ENCODE peak calls at places on chromosome 20, in ten cellular contexts. F, U, Q, B, C, A, M, J, H and W are unnamed samples. For H3K27me3, the result is how much of the 10 kb centered on the place peaks cover.

GRCh38 chr20:22536956-22537756 is 47.2 kb downstream of the FOXA2 start:
- DNase-seq in F (no peak), U (no peak), Q (no peak), B (no peak), C (no peak), A (no peak), M (no peak), J (no peak), H (no peak), W (no peak)

GRCh38 chr20:20366896-20367680 is 816 bp upstream of the INSM1 start:
- DNase-seq in F (peak), U (no peak), Q (no peak), B (no peak), C (peak), A (no peak), M (peak), J (no peak), H (no peak), W (no peak)

GRCh38 chr20:13821876-13822275 is 37.0 kb downstream of the NDUFAF5 start:
- DNase-seq in F (no peak), U (no peak), Q (no peak), B (no peak), C (no peak), A (no peak), M (no peak), J (no peak), H (no peak), W (no peak)

GRCh38 chr20:35947489-35947888 is 6.8 kb downstream of the SCAND1 start:
- DNase-seq in F (peak), U (no peak), Q (no peak), B (peak), C (no peak), A (peak), M (peak), J (no peak), H (peak), W (peak)

GRCh38 chr20:56368351-56369134 is 9.8 kb downstream of the FAM210B start:
- DNase-seq in F (no peak), U (no peak), Q (no peak), B (no peak), C (no peak), A (no peak), M (no peak), J (no peak), H (no peak), W (no peak)

GRCh38 chr20:33746325-33746998 is 14.7 kb downstream of the ZNF341 start:
- DNase-seq in F (no peak), U (no peak), Q (no peak), B (no peak), C (no peak), A (no peak), M (no peak), J (no peak), H (no peak), W (no peak)

GRCh38 chr20:14445310-14445709 is 107.9 kb upstream of the FLRT3 start:
- DNase-seq in F (no peak), U (no peak), Q (no peak), B (peak), C (no peak), A (no peak), M (no peak), J (no peak), H (no peak), W (no peak)

GRCh38 chr20:38573381-38573780 is 7.6 kb upstream of the ADIG start:
- DNase-seq in F (no peak), U (no peak), Q (no peak), B (no peak), C (no peak), A (no peak), M (no peak), J (no peak), H (no peak), W (no peak)

GRCh38 chr20:33730946-33731692 is 677 bp upstream of the ZNF341 start:
- DNase-seq in F (no peak), U (no peak), Q (no peak), B (no peak), C (no peak), A (no peak), M (no peak), J (no peak), H (no peak), W (no peak)

GRCh38 chr20:37347891-37348642 is 2.1 kb downstream of the SRC start:
- DNase-seq in F (no peak), U (no peak), Q (no peak), B (no peak), C (no peak), A (no peak), M (no peak), J (no peak), H (no peak), W (no peak)

GRCh38 chr20:48683467-48684175 is 144.2 kb downstream of the PREX1 start:
- DNase-seq in F (no peak), U (no peak), Q (no peak), B (no peak), C (no peak), A (no peak), M (no peak), J (no peak), H (no peak), W (no peak)

GRCh38 chr20:64101731-64102621 is 5.4 kb downstream of the NPBWR2 start:
- DNase-seq in F (peak), U (peak), Q (peak), B (no peak), C (no peak), A (peak), M (peak), J (no peak), H (peak), W (peak)

DNA sequence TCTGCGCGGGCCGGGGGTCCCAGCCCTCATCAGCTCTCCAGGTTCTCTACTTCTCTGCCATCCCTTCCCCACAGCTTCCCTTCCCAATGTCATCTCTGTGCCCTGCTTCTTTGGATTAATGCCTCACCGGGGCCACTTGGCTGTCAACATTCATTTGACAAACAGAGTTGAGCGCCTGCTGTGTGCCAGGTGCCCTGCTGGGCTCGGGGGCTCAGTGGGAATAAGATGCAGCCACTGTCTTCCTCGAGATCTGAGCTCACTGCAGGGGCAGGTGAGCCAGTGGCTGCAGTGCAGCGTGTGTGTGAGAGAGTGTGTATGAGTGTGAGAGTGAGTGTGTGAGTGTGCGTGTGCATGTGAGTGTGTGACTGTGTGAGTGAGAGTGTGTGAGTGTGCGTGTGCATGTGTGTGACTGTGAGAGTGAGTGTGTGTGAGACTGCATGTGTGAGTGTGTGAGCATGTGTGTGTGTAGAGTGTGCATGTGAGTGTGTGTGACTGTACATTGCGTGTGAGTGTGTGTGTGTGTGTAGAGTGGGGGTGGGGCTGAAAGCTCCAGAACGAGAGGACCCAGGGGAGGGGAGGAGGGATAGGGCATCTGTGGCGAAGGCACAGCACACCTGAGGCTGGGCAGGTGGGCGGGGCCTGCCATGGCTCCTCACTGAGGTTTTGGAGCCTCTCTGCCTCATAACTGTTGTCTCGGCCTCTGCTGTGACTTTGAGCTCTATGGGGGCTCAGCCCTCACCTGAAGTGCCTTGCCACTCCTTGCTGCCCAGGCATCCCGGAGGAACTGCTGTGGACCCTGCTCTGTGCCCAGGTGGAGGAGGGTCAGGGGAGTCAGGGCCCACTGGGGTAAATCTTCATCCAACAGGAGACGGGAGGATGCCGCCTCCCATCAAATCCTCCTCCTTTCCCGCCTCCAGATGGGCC is 36.5 kb upstream of the PHACTR3 start:
- DNase-seq in F (no peak), U (no peak), Q (no peak), B (no peak), C (no peak), A (no peak), M (no peak), J (no peak), H (no peak), W (no peak)
- H3K27me3 ChIP-seq in F (under half), U (under half), Q (under half), B (under half), C (under half), A (under half), M (under half), J (under half), H (half or more), W (under half)

DNA sequence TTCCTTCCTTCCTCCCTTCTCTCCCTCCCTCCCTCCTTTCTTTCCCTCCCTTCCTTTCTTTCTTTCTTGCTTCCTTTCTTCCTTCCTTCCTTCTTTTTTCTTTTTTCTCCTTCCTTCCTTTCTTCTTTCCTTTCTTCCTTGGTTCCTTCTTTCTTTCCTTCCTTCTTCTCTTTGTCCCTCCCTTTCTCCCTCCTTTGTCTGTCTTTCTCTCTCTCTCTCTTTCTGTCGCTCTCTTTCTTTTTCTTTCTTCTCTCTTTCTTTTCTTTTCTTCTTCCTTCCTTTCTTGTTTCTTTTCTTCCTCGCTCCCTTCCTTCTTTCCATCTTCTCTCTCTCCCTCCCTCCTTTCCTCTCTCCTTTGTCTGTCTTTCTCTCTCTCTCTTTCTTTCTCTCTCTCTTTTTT is 601.9 kb upstream of the JAG1 start:
- DNase-seq in F (no peak), U (no peak), Q (no peak), B (no peak), C (no peak), A (no peak), M (no peak), J (no peak), H (no peak), W (no peak)
- TF ChIP-seq CTCF in F (no peak), U (no peak), Q (no peak), B (no peak), C (no peak), A (no peak), M (no peak), J (no peak), H (no peak), W (no peak)

GRCh38 chr20:34943808-34944568 is 11.6 kb downstream of the GSS start:
- DNase-seq in F (no peak), U (no peak), Q (no peak), B (peak), C (no peak), A (no peak), M (no peak), J (no peak), H (no peak), W (no peak)

GRCh38 chr20:34946661-34947060 is 8.9 kb downstream of the GSS start:
- DNase-seq in F (no peak), U (no peak), Q (no peak), B (peak), C (no peak), A (no peak), M (no peak), J (no peak), H (no peak), W (no peak)

GRCh38 chr20:34947336-34947735 is 8.3 kb downstream of the GSS start:
- DNase-seq in F (no peak), U (no peak), Q (no peak), B (no peak), C (no peak), A (no peak), M (no peak), J (no peak), H (no peak), W (no peak)

GRCh38 chr20:34948030-34948429 is 7.6 kb downstream of the GSS start:
- DNase-seq in F (no peak), U (no peak), Q (no peak), B (peak), C (no peak), A (no peak), M (no peak), J (no peak), H (no peak), W (no peak)

GRCh38 chr20:34945315-34946077 is 10.1 kb downstream of the GSS start:
- DNase-seq in F (no peak), U (no peak), Q (no peak), B (no peak), C (no peak), A (no peak), M (no peak), J (no peak), H (no peak), W (no peak)
- H3K27ac ChIP-seq in F (no peak), U (no peak), Q (peak), B (no peak), C (no peak), A (no peak), M (no peak), J (no peak), H (no peak), W (no peak)

GRCh38 chr20:168876-169275 is 11.6 kb downstream of the DEFB127 start:
- DNase-seq in F (no peak), U (no peak), Q (no peak), B (no peak), C (no peak), A (no peak), M (no peak), J (no peak), H (no peak), W (no peak)
- H3K27me3 ChIP-seq in F (under half), U (under half), Q (under half), B (under half), C (under half), A (under half), M (under half), J (under half), H (under half), W (under half)

DNA sequence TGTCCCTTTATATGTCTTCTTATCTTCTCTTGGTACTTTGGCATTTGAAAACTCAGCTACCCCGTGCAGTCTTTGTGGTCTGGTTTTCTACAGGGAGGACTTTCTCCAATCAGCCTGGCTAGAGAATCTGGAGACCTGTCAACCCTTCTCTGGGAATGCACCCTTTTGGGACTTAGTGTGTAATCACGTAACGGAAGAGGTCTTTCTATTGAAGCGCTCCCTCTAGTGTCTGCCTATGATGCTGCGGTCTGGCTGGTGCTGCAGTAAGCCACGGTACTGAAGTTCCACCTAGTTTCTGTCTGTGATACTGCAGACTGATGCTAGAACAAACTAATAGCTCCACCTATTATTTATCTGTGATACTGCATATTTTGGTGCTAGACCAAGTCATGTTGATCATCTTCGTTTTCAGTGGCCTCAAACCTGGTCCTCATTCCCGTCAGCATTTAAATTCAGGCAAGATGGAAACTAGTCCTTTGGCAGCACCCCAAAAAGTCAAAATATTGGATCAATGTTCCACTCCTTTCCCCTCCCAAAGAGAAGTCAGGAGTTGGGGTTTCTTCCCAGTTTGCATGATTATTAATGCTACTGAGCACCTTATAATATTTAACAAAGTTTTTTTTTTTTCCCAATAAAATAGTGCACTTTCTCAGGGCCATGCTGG is 12.5 kb upstream of the SIRPB2 start:
- DNase-seq in F (peak), U (peak), Q (peak), B (peak), C (peak), A (peak), M (peak), J (peak), H (peak), W (peak)
- TF ChIP-seq CTCF in F (peak), U (peak), Q (peak), B (peak), C (peak), A (peak), M (peak), J (peak), H (peak), W (peak)

GRCh38 chr20:9071976-9072726 is 3.3 kb downstream of the PLCB4 start:
- DNase-seq in F (no peak), U (no peak), Q (no peak), B (peak), C (no peak), A (no peak), M (no peak), J (no peak), H (no peak), W (no peak)

GRCh38 chr20:9066196-9066595 is 2.7 kb upstream of the PLCB4 start:
- DNase-seq in F (no peak), U (no peak), Q (no peak), B (no peak), C (no peak), A (no peak), M (no peak), J (no peak), H (no peak), W (no peak)

GRCh38 chr20:9070304-9070703 is 1.4 kb downstream of the PLCB4 start:
- DNase-seq in F (no peak), U (no peak), Q (no peak), B (no peak), C (no peak), A (no peak), M (no peak), J (no peak), H (no peak), W (no peak)

GRCh38 chr20:9068232-9068781 is 580 bp upstream of the PLCB4 start:
- DNase-seq in F (peak), U (peak), Q (peak), B (peak), C (no peak), A (no peak), M (peak), J (no peak), H (no peak), W (no peak)

GRCh38 chr20:9068896-9069663 is at the start of gene PLCB4:
- DNase-seq in F (peak), U (peak), Q (peak), B (peak), C (peak), A (no peak), M (peak), J (no peak), H (no peak), W (no peak)
- H3K27ac ChIP-seq in F (peak), U (peak), Q (peak), B (peak), C (no peak), A (no peak), M (no peak), J (peak), H (no peak), W (no peak)